ENCODE peak calls at places on chromosomes 6 and 20, in nine cellular contexts. M is neuronal stem cell; J is left ventricle myocardium inferior; S is GM23248; T is naive thymus-derived CD4-positive, alpha-beta T cell; U is PC-3; A is body of pancreas; Z is breast epithelium; X is transverse colon. H is an unnamed sample.

GRCh38 chr6:17871836-17872235 is 115.6 kb downstream of the KIF13A start:
- DNase-seq in T (no peak), Z (no peak), U (no peak), M (no peak), X (no peak), J (no peak), A (no peak), S (peak; percentile 45), H (no peak)

GRCh38 chr20:33188421-33188820 is 20.5 kb downstream of the BPIFA2 start:
- DNase-seq in S (no peak), A (no peak), T (no peak), M (no peak), J (no peak), U (no peak), X (no peak), Z (no peak), H (no peak)

GRCh38 chr20:22572491-22572890 is 11.9 kb downstream of the FOXA2 start:
- DNase-seq in T (no peak), S (no peak), M (no peak), X (no peak), Z (no peak), J (no peak), A (no peak), U (no peak), H (no peak)

GRCh38 chr20:23050847-23051627 is 1.6 kb upstream of the THBD start:
- DNase-seq in M (peak; percentile 87), J (peak; percentile 87), U (peak; percentile 70), X (peak; percentile 54), T (no peak), S (peak; percentile 89), A (peak; percentile 40), Z (no peak), H (no peak)

GRCh38 chr6:75752365-75752764 is 3.3 kb downstream of the MYO6 start:
- DNase-seq in M (no peak), X (no peak), A (no peak), T (no peak), J (no peak), S (peak; percentile 26), Z (no peak), U (peak; percentile 77), H (no peak)

GRCh38 chr6:154070041-154070440 is 31.0 kb downstream of the OPRM1 start:
- DNase-seq in J (no peak), T (no peak), A (no peak), S (no peak), Z (no peak), U (no peak), X (no peak), M (no peak), H (no peak)

GRCh38 chr20:18103497-18103896 is 34.2 kb upstream of the KAT14 start:
- DNase-seq in T (no peak), X (no peak), Z (no peak), A (no peak), J (no peak), M (no peak), U (no peak), S (no peak), H (no peak)

GRCh38 chr6:27188885-27189418 is 58.5 kb upstream of the PRSS16 start:
- DNase-seq in M (peak; percentile 77), U (peak; percentile 91), S (peak; percentile 88), J (peak; percentile 23), X (peak; percentile 74), Z (peak; percentile 36), T (peak; percentile 66), A (peak; percentile 71), H (peak; percentile 28)

GRCh38 chr6:157964139-157964538 is 17.5 kb upstream of the SYNJ2 start:
- DNase-seq in M (no peak), Z (no peak), A (no peak), X (no peak), U (no peak), S (no peak), T (no peak), J (no peak), H (no peak)

GRCh38 chr6:55822815-55823214 is 52.6 kb downstream of the BMP5 start:
- DNase-seq in S (peak; percentile 55), U (no peak), Z (no peak), M (no peak), T (no peak), X (no peak), J (no peak), A (no peak), H (no peak)

GRCh38 chr6:134074151-134074712 is 21.8 kb upstream of the SLC2A12 start:
- DNase-seq in M (peak; percentile 85), X (no peak), S (no peak), T (no peak), Z (no peak), U (no peak), J (no peak), A (no peak), H (no peak)

GRCh38 chr20:62914970-62915457 is 11.3 kb downstream of the DIDO1 start:
- DNase-seq in X (no peak), T (peak; percentile 41), Z (no peak), J (no peak), M (peak; percentile 81), U (no peak), A (peak; percentile 50), S (peak; percentile 52), H (no peak)

GRCh38 chr20:32205502-32206382 is 1.8 kb downstream of the PLAGL2 start:
- DNase-seq in J (no peak), T (no peak), S (peak; percentile 62), X (no peak), M (no peak), A (no peak), U (no peak), Z (no peak), H (no peak)

GRCh38 chr6:100379386-100379785 is 85.3 kb downstream of the SIM1 start:
- DNase-seq in U (no peak), Z (no peak), S (peak; percentile 23), M (no peak), A (no peak), X (no peak), T (no peak), J (no peak), H (no peak)

GRCh38 chr6:2225422-2226392 is 19.7 kb downstream of the GMDS start:
- DNase-seq in X (peak; percentile 25), S (peak; percentile 27), Z (no peak), A (peak; percentile 46), J (no peak), M (no peak), U (peak; percentile 93), T (no peak), H (no peak)

GRCh38 chr6:73873081-73873480 is 177.1 kb downstream of the CD109 start:
- DNase-seq in J (no peak), T (no peak), M (no peak), S (peak; percentile 65), Z (no peak), X (no peak), A (no peak), U (no peak), H (no peak)

GRCh38 chr6:30845183-30845582 is 39.1 kb upstream of the DDR1 start:
- DNase-seq in S (no peak), Z (no peak), X (no peak), T (no peak), J (no peak), U (no peak), A (no peak), M (no peak), H (no peak)

GRCh38 chr6:142531727-142532126 is 229.9 kb downstream of the ADGRG6 start:
- DNase-seq in S (no peak), X (no peak), J (no peak), Z (no peak), U (no peak), M (no peak), A (no peak), T (no peak), H (no peak)

GRCh38 chr20:4150095-4150492 is 134.7 kb upstream of the RNF24 start:
- DNase-seq in U (peak; percentile 41), Z (no peak), M (no peak), X (no peak), S (peak; percentile 72), J (no peak), T (no peak), A (peak; percentile 7), H (no peak)

GRCh38 chr20:1820137-1821074 is 74.8 kb upstream of the SIRPA start:
- DNase-seq in S (peak; percentile 91), T (no peak), X (no peak), M (no peak), J (no peak), A (no peak), U (peak; percentile 53), Z (no peak), H (no peak)
- H3K4me1 ChIP-seq in S (peaks cover 55% of the 10 kb centered on the region), T (peaks cover 12% of the 10 kb centered on the region), X (peaks cover 17% of the 10 kb centered on the region), M (peaks cover 2% of the 10 kb centered on the region), J (peaks cover 35% of the 10 kb centered on the region), A (peaks cover 19% of the 10 kb centered on the region), U (peaks cover 25% of the 10 kb centered on the region), Z (peaks cover 12% of the 10 kb centered on the region), H (no peaks in the 10 kb centered on the region)

GRCh38 chr6:138089325-138089724 is 17.9 kb downstream of the PERP start:
- DNase-seq in X (no peak), J (no peak), T (no peak), A (no peak), M (no peak), Z (no peak), U (no peak), S (no peak), H (no peak)
- H3K4me3 ChIP-seq in X (no peak overlapping the region), J (no peak overlapping the region), T (no peak overlapping the region), A (no peak overlapping the region), M (no peak overlapping the region), Z (no peak overlapping the region), U (no peak overlapping the region), S (no peak overlapping the region), H (no peak overlapping the region)

GRCh38 chr6:10418862-10419748 is 4.2 kb upstream of the TFAP2A start:
- DNase-seq in A (no peak), Z (peak; percentile 87), M (no peak), S (no peak), J (no peak), T (no peak), X (no peak), U (peak; percentile 86), H (no peak)

GRCh38 chr6:10417681-10418104 is 2.8 kb upstream of the TFAP2A start:
- DNase-seq in S (no peak), Z (no peak), U (no peak), X (no peak), M (no peak), J (no peak), T (no peak), A (no peak), H (no peak)

GRCh38 chr6:10416863-10417641 is 2.2 kb upstream of the TFAP2A start:
- DNase-seq in X (no peak), S (no peak), A (no peak), T (no peak), U (no peak), M (no peak), Z (no peak), J (no peak), H (no peak)

GRCh38 chr6:10419749-10420545 is 5.1 kb upstream of the TFAP2A start:
- DNase-seq in U (peak; percentile 46), S (peak; percentile 60), J (no peak), A (no peak), T (no peak), M (no peak), X (no peak), Z (peak; percentile 73), H (no peak)

GRCh38 chr6:10418361-10418861 is 3.5 kb upstream of the TFAP2A start:
- DNase-seq in Z (no peak), J (no peak), A (no peak), U (no peak), X (no peak), M (no peak), T (no peak), S (no peak), H (no peak)
- H3K27ac ChIP-seq in Z (peak overlapping the region; percentile 98), J (no peak overlapping the region), A (no peak overlapping the region), U (peak overlapping the region; percentile 82), X (no peak overlapping the region), M (no peak overlapping the region), T (no peak overlapping the region), S (no peak overlapping the region), H (no peak overlapping the region)

GRCh38 chr6:3517350-3517749 is 60.5 kb upstream of the SLC22A23 start:
- DNase-seq in S (peak; percentile 94), J (no peak), T (no peak), A (no peak), X (no peak), U (peak; percentile 80), M (no peak), Z (no peak), H (no peak)
- H3K4me1 ChIP-seq in S (peaks cover 45% of the 10 kb centered on the region), J (no peaks in the 10 kb centered on the region), T (no peaks in the 10 kb centered on the region), A (peaks cover under 1% of the 10 kb centered on the region), X (peaks cover 8% of the 10 kb centered on the region), U (peaks cover 21% of the 10 kb centered on the region), M (no peaks in the 10 kb centered on the region), Z (peaks cover 5% of the 10 kb centered on the region), H (no peaks in the 10 kb centered on the region)